ENCODE peak calls at places on chromosomes 11 and 22, in eight cellular contexts. V, G, P, S, K, R, W and T are unnamed samples.

GRCh38 chr22:42326786-42327185 is 56.3 kb upstream of the TCF20 start:
- DNase-seq in V (no peak), G (no peak), P (peak; percentile 26), S (no peak), K (no peak), R (no peak), W (no peak), T (no peak)

GRCh38 chr11:13759050-13759449 is 90.6 kb downstream of the FAR1 start:
- DNase-seq in V (no peak), G (no peak), P (no peak), S (no peak), K (no peak), R (no peak), W (no peak), T (no peak)

GRCh38 chr11:72418834-72419560 is 15.3 kb downstream of the CLPB start:
- DNase-seq in V (no peak), G (no peak), P (no peak), S (no peak), K (no peak), R (no peak), W (no peak), T (no peak)

GRCh38 chr22:26835929-26836528 is 178.6 kb downstream of the MIAT start:
- DNase-seq in V (no peak), G (no peak), P (peak; percentile 63), S (peak; percentile 78), K (no peak), R (peak; percentile 27), W (peak; percentile 15), T (no peak)

GRCh38 chr22:40638261-40638660 is 1.7 kb upstream of the MRTFA start:
- DNase-seq in V (no peak), G (peak; percentile 37), P (no peak), S (no peak), K (no peak), R (no peak), W (no peak), T (no peak)

GRCh38 chr11:95829580-95830259 is 39.4 kb downstream of the CEP57 start:
- DNase-seq in V (no peak), G (no peak), P (peak; percentile 55), S (no peak), K (no peak), R (no peak), W (no peak), T (no peak)

GRCh38 chr22:17580461-17581031 is 17.2 kb downstream of the SLC25A18 start:
- DNase-seq in V (no peak), G (no peak), P (no peak), S (no peak), K (no peak), R (no peak), W (no peak), T (no peak)

GRCh38 chr11:10303558-10304363 is 1.1 kb upstream of the ADM start:
- DNase-seq in V (no peak), G (no peak), P (peak; percentile 86), S (no peak), K (no peak), R (no peak), W (no peak), T (peak; percentile 42)

GRCh38 chr11:122863704-122864326 is 18.7 kb upstream of the JHY start:
- DNase-seq in V (no peak), G (no peak), P (peak; percentile 75), S (no peak), K (peak; percentile 66), R (peak; percentile 25), W (no peak), T (peak; percentile 55)

GRCh38 chr22:19756288-19757128 is 4.1 kb upstream of the TBX1 start:
- DNase-seq in V (no peak), G (peak; percentile 87), P (peak; percentile 48), S (no peak), K (no peak), R (no peak), W (no peak), T (peak; percentile 70)

GRCh38 chr11:90204407-90204806 is 18.4 kb downstream of the CHORDC1 start:
- DNase-seq in V (no peak), G (no peak), P (no peak), S (no peak), K (no peak), R (no peak), W (no peak), T (no peak)
- TF ChIP-seq CTCF in V (no peak), G (no peak), P (no peak), S (no peak), K (no peak), R (no peak), W (no peak), T (no peak)

GRCh38 chr22:25176175-25176574 is 23.5 kb upstream of the CRYBB3 start:
- DNase-seq in V (no peak), G (peak; percentile 15), P (no peak), S (no peak), K (no peak), R (peak; percentile 55), W (no peak), T (no peak)

GRCh38 chr22:25177226-25177625 is 22.4 kb upstream of the CRYBB3 start:
- DNase-seq in V (no peak), G (peak; percentile 57), P (no peak), S (no peak), K (no peak), R (no peak), W (no peak), T (no peak)

GRCh38 chr22:25174888-25175411 is 24.7 kb upstream of the CRYBB3 start:
- DNase-seq in V (no peak), G (no peak), P (no peak), S (no peak), K (no peak), R (no peak), W (no peak), T (no peak)

GRCh38 chr22:25177895-25178294 is 21.8 kb upstream of the CRYBB3 start:
- DNase-seq in V (no peak), G (peak; percentile 38), P (no peak), S (no peak), K (no peak), R (no peak), W (no peak), T (no peak)

DNA sequence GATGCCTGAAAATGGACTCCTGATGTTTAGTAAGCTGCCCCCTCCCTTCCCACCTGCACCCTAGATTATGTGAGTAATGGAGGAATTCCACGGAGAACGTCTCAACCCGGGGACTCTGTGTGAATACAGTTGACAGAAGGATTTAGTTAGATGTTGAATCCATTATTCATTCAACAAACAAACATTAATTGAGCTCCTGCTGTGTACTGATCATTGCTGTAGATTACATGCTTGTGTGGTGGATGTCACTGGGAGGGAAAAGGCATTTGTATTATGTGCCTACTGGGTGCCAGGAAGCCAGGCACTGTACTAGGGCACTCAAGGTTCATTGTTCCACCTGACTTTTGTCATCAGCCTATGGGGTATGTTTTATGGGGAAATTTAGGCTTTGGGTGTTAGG is 22.9 kb upstream of the CRYBB3 start:
- DNase-seq in V (no peak), G (peak; percentile 2), P (no peak), S (no peak), K (no peak), R (no peak), W (no peak), T (no peak)
- TF ChIP-seq CTCF in V (no peak), G (no peak), P (no peak), S (no peak), K (no peak), R (no peak), W (no peak), T (no peak)

GRCh38 chr11:65967329-65967934 is 5.9 kb downstream of the SART1 start:
- DNase-seq in V (no peak), G (no peak), P (no peak), S (no peak), K (no peak), R (no peak), W (no peak), T (no peak)

GRCh38 chr11:65972116-65972515 is 10.6 kb downstream of the SART1 start:
- DNase-seq in V (no peak), G (no peak), P (no peak), S (no peak), K (no peak), R (no peak), W (no peak), T (no peak)

GRCh38 chr11:65965986-65966762 is 4.6 kb downstream of the SART1 start:
- DNase-seq in V (no peak), G (no peak), P (no peak), S (no peak), K (no peak), R (no peak), W (no peak), T (no peak)

GRCh38 chr11:65964906-65965305 is 3.4 kb downstream of the SART1 start:
- DNase-seq in V (no peak), G (no peak), P (no peak), S (no peak), K (no peak), R (no peak), W (no peak), T (no peak)

DNA sequence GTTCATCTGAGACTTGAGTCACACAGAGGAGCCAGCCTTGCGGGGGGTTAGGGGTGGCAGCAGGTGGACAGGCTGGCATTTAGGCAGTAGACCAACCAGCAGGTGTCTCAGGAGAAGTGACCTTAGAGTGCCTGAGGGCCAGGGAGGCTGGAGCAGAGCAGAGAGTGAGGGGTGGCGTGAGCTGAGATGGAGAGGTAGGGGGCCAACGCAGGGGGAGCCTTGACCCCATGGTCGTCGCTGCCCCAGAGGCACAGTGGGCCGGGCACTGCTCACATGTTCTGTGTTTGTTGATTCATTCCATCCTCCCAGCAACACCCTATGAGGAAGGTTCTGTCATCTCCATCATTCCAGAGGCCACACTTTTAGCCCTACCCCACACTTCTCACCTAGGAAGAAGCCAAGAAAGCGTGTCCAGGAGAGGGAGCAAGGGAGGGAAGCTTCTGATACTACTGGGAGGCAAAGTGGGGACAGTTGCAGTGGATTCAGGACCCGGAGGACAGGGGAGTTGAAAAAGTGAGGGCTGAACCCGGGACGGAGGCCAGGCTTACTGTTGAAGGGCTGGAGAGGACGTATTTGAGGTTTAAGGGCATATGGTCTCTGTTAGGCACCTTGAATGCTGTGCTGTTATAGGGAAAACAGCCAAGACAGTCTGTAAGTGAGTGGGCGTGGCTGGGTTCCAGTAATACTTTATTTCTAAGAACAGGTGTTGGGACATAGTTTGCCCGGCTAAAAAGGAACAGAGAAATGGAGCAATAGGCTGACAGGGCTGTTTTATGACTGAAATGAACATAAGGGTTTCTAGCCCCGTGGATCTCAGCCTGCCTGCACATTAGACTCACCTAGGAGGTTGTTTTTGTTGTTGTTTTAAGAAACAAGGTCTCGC is 7.3 kb downstream of the SART1 start:
- DNase-seq in V (no peak), G (no peak), P (no peak), S (no peak), K (no peak), R (no peak), W (no peak), T (no peak)
- TF ChIP-seq CTCF in V (no peak), G (peak; percentile 8), P (no peak), S (no peak), K (no peak), R (no peak), W (no peak), T (no peak)

GRCh38 chr11:132874638-132875037 is 657.7 kb downstream of the OPCML start:
- DNase-seq in V (no peak), G (no peak), P (peak; percentile 74), S (no peak), K (no peak), R (no peak), W (no peak), T (no peak)

GRCh38 chr11:132878111-132878510 is 654.2 kb downstream of the OPCML start:
- DNase-seq in V (no peak), G (no peak), P (no peak), S (no peak), K (no peak), R (no peak), W (no peak), T (no peak)

GRCh38 chr11:132872223-132872622 is 660.1 kb downstream of the OPCML start:
- DNase-seq in V (no peak), G (no peak), P (no peak), S (no peak), K (no peak), R (no peak), W (no peak), T (no peak)

GRCh38 chr11:132876301-132877071 is 655.8 kb downstream of the OPCML start:
- DNase-seq in V (no peak), G (no peak), P (no peak), S (no peak), K (no peak), R (no peak), W (no peak), T (no peak)
- TF ChIP-seq CTCF in V (no peak), G (no peak), P (no peak), S (no peak), K (no peak), R (no peak), W (no peak), T (no peak)